ENCODE peak calls at places on chromosomes 6 and 20, in six cellular contexts. O is adipocyte; S is GM23338; L is tibial nerve; Q is pancreas; J is CD8-positive, alpha-beta memory T cell. B is an unnamed sample.
A peak's percentile ranks its signal among the peaks of the same experiment; 100 is the strongest.

GRCh38 chr6:128696651-128697391 is 176.4 kb upstream of the PTPRK start:
- DNase-seq in L (no peak), Q (no peak), S (no peak), O (peak; percentile 61), J (no peak), B (no peak)

GRCh38 chr6:14889698-14890593 is 355.9 kb upstream of the JARID2 start:
- DNase-seq in J (no peak), Q (no peak), L (no peak), S (no peak), O (no peak), B (no peak)

GRCh38 chr6:142635130-142635529 is 309.8 kb downstream of the HIVEP2 start:
- DNase-seq in O (no peak), Q (no peak), J (no peak), S (no peak), L (no peak), B (no peak)

GRCh38 chr6:25027221-25027916 is 91.6 kb upstream of the RIPOR2 start:
- DNase-seq in Q (no peak), S (peak; percentile 69), O (no peak), L (no peak), J (peak; percentile 67), B (peak; percentile 69)

GRCh38 chr6:85250586-85251216 is 199.2 kb upstream of the NT5E start:
- DNase-seq in S (no peak), O (peak; percentile 6), J (no peak), L (no peak), Q (no peak), B (no peak)

GRCh38 chr6:54598787-54599309 is 247.7 kb upstream of the FAM83B start:
- DNase-seq in S (no peak), J (no peak), L (no peak), O (peak; percentile 37), Q (peak; percentile 12), B (no peak)

GRCh38 chr6:137590684-137591083 is 96.5 kb upstream of the OLIG3 start:
- DNase-seq in L (no peak), O (no peak), J (no peak), S (no peak), Q (no peak), B (no peak)

GRCh38 chr20:11814276-11814675 is 103.4 kb upstream of the BTBD3 start:
- DNase-seq in J (no peak), O (peak; percentile 30), Q (no peak), L (no peak), S (no peak), B (no peak)

GRCh38 chr6:21079468-21080048 is 514.0 kb upstream of the SOX4 start:
- DNase-seq in S (no peak), L (no peak), Q (no peak), O (peak; percentile 47), J (no peak), B (no peak)

GRCh38 chr6:7730852-7731251 is 5.0 kb downstream of the BMP6 start:
- DNase-seq in J (no peak), Q (no peak), S (no peak), L (no peak), O (peak; percentile 60), B (no peak)

GRCh38 chr20:24966317-24967012 is 17.4 kb downstream of the CST7 start:
- DNase-seq in L (no peak), Q (no peak), S (no peak), J (no peak), O (no peak), B (no peak)

GRCh38 chr6:108968325-108968724 is 120.1 kb downstream of the ARMC2 start:
- DNase-seq in O (no peak), Q (no peak), L (no peak), J (no peak), S (peak; percentile 65), B (no peak)

GRCh38 chr6:95545226-95545625 is 32.1 kb upstream of the MANEA start:
- DNase-seq in S (no peak), O (no peak), L (no peak), Q (no peak), J (no peak), B (no peak)

GRCh38 chr20:45095753-45096371 is 5.1 kb downstream of the KCNS1 start:
- DNase-seq in O (peak; percentile 90), J (peak; percentile 49), L (peak; percentile 21), Q (peak; percentile 60), S (peak; percentile 85), B (peak; percentile 57)

GRCh38 chr20:47336013-47336754 is 20.3 kb downstream of the ZMYND8 start:
- DNase-seq in S (no peak), L (no peak), O (peak; percentile 72), Q (no peak), J (no peak), B (no peak)

GRCh38 chr6:12545837-12546658 is 170.5 kb upstream of the PHACTR1 start:
- DNase-seq in O (peak; percentile 67), Q (no peak), J (no peak), S (no peak), L (no peak), B (no peak)

GRCh38 chr6:85449818-85450577 is at the start of gene NT5E:
- DNase-seq in O (peak; percentile 86), S (peak; percentile 90), J (peak; percentile 67), L (peak; percentile 70), Q (peak; percentile 42), B (no peak)

GRCh38 chr6:158499601-158500000 is 60.3 kb upstream of the TMEM181 start:
- DNase-seq in O (no peak), Q (no peak), J (no peak), S (no peak), L (no peak), B (no peak)

GRCh38 chr6:13307508-13307995 is 20.8 kb downstream of the TBC1D7 start:
- DNase-seq in S (no peak), O (no peak), J (no peak), L (no peak), Q (no peak), B (no peak)

GRCh38 chr20:24134284-24134683 is 145.7 kb upstream of the GGTLC1 start:
- DNase-seq in J (no peak), L (no peak), S (peak; percentile 26), Q (peak; percentile 31), O (peak; percentile 26), B (no peak)

GRCh38 chr20:37901667-37902503 is 1.0 kb upstream of the VSTM2L start:
- DNase-seq in Q (no peak), L (no peak), O (peak; percentile 40), J (no peak), S (peak; percentile 82), B (no peak)
- H3K27me3 ChIP-seq in Q (no peaks in the 10 kb centered on the region), L (peaks cover 63% of the 10 kb centered on the region), O (peaks cover 17% of the 10 kb centered on the region), J (peaks cover 22% of the 10 kb centered on the region), S (peaks cover 14% of the 10 kb centered on the region), B (no peaks in the 10 kb centered on the region)

GRCh38 chr6:44253307-44254101 is 3.8 kb downstream of the SLC35B2 start:
- DNase-seq in L (no peak), J (peak; percentile 45), Q (peak; percentile 53), O (peak; percentile 60), S (peak; percentile 83), B (no peak)
- H3K4me1 ChIP-seq in L (peaks cover 21% of the 10 kb centered on the region), J (peaks cover 31% of the 10 kb centered on the region), Q (peaks cover 38% of the 10 kb centered on the region), O (peaks cover 29% of the 10 kb centered on the region), S (peaks cover 18% of the 10 kb centered on the region), B (peaks cover 24% of the 10 kb centered on the region)

GRCh38 chr20:3239026-3239866 is at the start of gene SLC4A11:
- DNase-seq in J (peak; percentile 13), L (no peak), S (peak; percentile 94), O (peak; percentile 86), Q (peak; percentile 47), B (no peak)
- H3K27me3 ChIP-seq in J (peaks cover 21% of the 10 kb centered on the region), L (peaks cover 72% of the 10 kb centered on the region), S (peaks cover 46% of the 10 kb centered on the region), O (peaks cover 29% of the 10 kb centered on the region), Q (no peaks in the 10 kb centered on the region), B (peaks cover 27% of the 10 kb centered on the region)

GRCh38 chr6:135013211-135013610 is 41.4 kb downstream of the HBS1L start:
- DNase-seq in S (no peak), L (no peak), O (no peak), Q (no peak), J (no peak), B (no peak)
- H3K4me1 ChIP-seq in S (peaks cover 7% of the 10 kb centered on the region), L (no peaks in the 10 kb centered on the region), O (peaks cover 11% of the 10 kb centered on the region), Q (no peaks in the 10 kb centered on the region), J (peaks cover 43% of the 10 kb centered on the region), B (peaks cover 18% of the 10 kb centered on the region)

GRCh38 chr20:22794200-22794599 is 209.8 kb upstream of the FOXA2 start:
- DNase-seq in Q (no peak), L (no peak), O (peak; percentile 40), S (no peak), J (no peak), B (no peak)

GRCh38 chr20:22795455-22795854 is 211.1 kb upstream of the FOXA2 start:
- DNase-seq in L (no peak), O (no peak), J (no peak), S (no peak), Q (no peak), B (no peak)

GRCh38 chr20:22795897-22796296 is 211.5 kb upstream of the FOXA2 start:
- DNase-seq in S (no peak), L (peak; percentile 33), Q (peak; percentile 28), O (peak; percentile 97), J (no peak), B (no peak)

GRCh38 chr20:22797103-22797502 is 212.7 kb upstream of the FOXA2 start:
- DNase-seq in J (no peak), O (no peak), Q (no peak), L (no peak), S (no peak), B (no peak)

DNA sequence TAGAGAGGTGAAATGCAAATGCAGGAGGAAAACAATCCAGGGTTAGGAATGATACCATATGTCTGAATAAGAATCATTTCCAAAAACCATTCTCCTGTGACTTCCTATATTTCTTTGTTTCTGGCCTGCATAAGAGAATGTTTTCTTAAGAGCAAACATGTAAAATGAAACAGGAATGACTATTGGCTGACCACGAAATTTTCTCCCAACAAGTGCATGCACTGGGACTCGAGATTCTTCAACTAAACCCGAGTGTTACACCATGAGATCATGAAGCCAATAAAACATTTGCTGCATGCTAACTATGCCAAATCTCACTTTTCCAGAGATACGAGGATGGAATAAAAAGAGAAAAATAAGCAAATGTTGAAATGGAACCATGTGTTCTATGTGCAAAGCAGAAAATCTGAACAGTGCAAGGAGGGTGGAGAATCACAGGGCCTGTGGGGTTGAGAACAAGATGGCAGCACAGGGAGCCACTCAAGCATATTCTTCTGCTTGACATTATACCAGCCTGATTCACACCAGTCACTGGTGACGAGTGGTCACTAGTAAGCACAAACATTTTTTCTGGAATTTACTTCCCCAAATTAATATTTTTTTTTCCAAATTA is 212.2 kb upstream of the FOXA2 start:
- DNase-seq in J (no peak), S (no peak), Q (no peak), L (no peak), O (peak; percentile 66), B (no peak)
- H3K27me3 ChIP-seq in J (no peaks in the 10 kb centered on the region), S (no peaks in the 10 kb centered on the region), Q (no peaks in the 10 kb centered on the region), L (no peaks in the 10 kb centered on the region), O (no peaks in the 10 kb centered on the region), B (no peaks in the 10 kb centered on the region)